ENCODE peak calls at places on chromosome 13, in ten cellular contexts. K, J, I, A, G, R, H, M, L and N are unnamed samples.
A peak's percentile ranks its signal among the peaks of the same experiment; 100 is the strongest.

GRCh38 chr13:41916173-41916954 is 44.5 kb downstream of the VWA8 start:
- DNase-seq in K (no peak), J (peak; percentile 93), I (peak; percentile 77), A (no peak), G (no peak), R (no peak), H (peak; percentile 15), M (no peak), L (peak; percentile 68), N (peak; percentile 16)

GRCh38 chr13:104204177-104204576 is 1138.0 kb upstream of the SLC10A2 start:
- DNase-seq in K (no peak), J (no peak), I (peak; percentile 8), A (no peak), G (no peak), R (no peak), H (no peak), M (no peak), L (no peak), N (no peak)

GRCh38 chr13:112978561-112979405 is 9.8 kb downstream of the MCF2L start:
- DNase-seq in K (no peak), J (no peak), I (no peak), A (no peak), G (no peak), R (no peak), H (no peak), M (no peak), L (no peak), N (no peak)

GRCh38 chr13:95643814-95644598 is 500 bp downstream of the DZIP1 start:
- DNase-seq in K (no peak), J (peak; percentile 48), I (no peak), A (peak; percentile 35), G (peak; percentile 64), R (peak; percentile 32), H (peak; percentile 45), M (no peak), L (no peak), N (no peak)

GRCh38 chr13:83286737-83287136 is 595.5 kb downstream of the SLITRK1 start:
- DNase-seq in K (no peak), J (peak; percentile 28), I (no peak), A (no peak), G (no peak), R (no peak), H (peak; percentile 52), M (no peak), L (no peak), N (no peak)

GRCh38 chr13:23579072-23579885 is 9.1 kb downstream of the TNFRSF19 start:
- DNase-seq in K (peak; percentile 73), J (peak; percentile 81), I (peak; percentile 87), A (peak; percentile 89), G (peak; percentile 97), R (peak; percentile 96), H (peak; percentile 91), M (peak; percentile 39), L (peak; percentile 69), N (peak; percentile 74)

GRCh38 chr13:99374994-99375805 is 68.0 kb upstream of the GPR183 start:
- DNase-seq in K (no peak), J (no peak), I (no peak), A (no peak), G (no peak), R (no peak), H (no peak), M (no peak), L (no peak), N (no peak)

GRCh38 chr13:50627111-50627510 is 216.4 kb downstream of the DLEU7 start:
- DNase-seq in K (no peak), J (peak; percentile 58), I (no peak), A (no peak), G (no peak), R (no peak), H (no peak), M (no peak), L (no peak), N (no peak)

GRCh38 chr13:79810671-79811070 is 329.7 kb downstream of the NDFIP2 start:
- DNase-seq in K (no peak), J (peak; percentile 67), I (no peak), A (no peak), G (no peak), R (no peak), H (peak; percentile 83), M (no peak), L (no peak), N (no peak)

GRCh38 chr13:45367995-45368394 is 27.0 kb upstream of the TPT1 start:
- DNase-seq in K (no peak), J (no peak), I (no peak), A (no peak), G (no peak), R (no peak), H (peak; percentile 94), M (no peak), L (no peak), N (no peak)

GRCh38 chr13:112079696-112080095 is 12.7 kb downstream of the SOX1 start:
- DNase-seq in K (no peak), J (no peak), I (no peak), A (no peak), G (no peak), R (no peak), H (no peak), M (no peak), L (no peak), N (no peak)

GRCh38 chr13:33323766-33324525 is 38.4 kb upstream of the STARD13 start:
- DNase-seq in K (no peak), J (peak; percentile 33), I (no peak), A (no peak), G (no peak), R (no peak), H (no peak), M (no peak), L (peak; percentile 21), N (peak; percentile 27)

GRCh38 chr13:31038834-31039552 is 106.5 kb downstream of the TEX26 start:
- DNase-seq in K (no peak), J (peak; percentile 64), I (peak; percentile 84), A (no peak), G (no peak), R (no peak), H (peak; percentile 77), M (no peak), L (peak; percentile 44), N (no peak)

GRCh38 chr13:29301027-29301426 is 294.5 kb downstream of the SLC7A1 start:
- DNase-seq in K (no peak), J (no peak), I (no peak), A (no peak), G (no peak), R (no peak), H (no peak), M (no peak), L (no peak), N (no peak)

GRCh38 chr13:67549331-67549730 is 319.2 kb upstream of the PCDH9 start:
- DNase-seq in K (no peak), J (peak; percentile 96), I (no peak), A (no peak), G (no peak), R (no peak), H (peak; percentile 42), M (no peak), L (peak; percentile 4), N (no peak)

GRCh38 chr13:98586400-98587144 is 9.7 kb upstream of the STK24 start:
- DNase-seq in K (no peak), J (no peak), I (peak; percentile 18), A (no peak), G (no peak), R (no peak), H (no peak), M (no peak), L (no peak), N (no peak)

GRCh38 chr13:66563076-66563475 is 667.1 kb downstream of the PCDH9 start:
- DNase-seq in K (no peak), J (peak; percentile 15), I (no peak), A (no peak), G (no peak), R (no peak), H (no peak), M (no peak), L (no peak), N (no peak)

GRCh38 chr13:21014139-21014665 is 47.2 kb downstream of the LATS2 start:
- DNase-seq in K (no peak), J (no peak), I (no peak), A (no peak), G (no peak), R (no peak), H (no peak), M (no peak), L (no peak), N (no peak)

GRCh38 chr13:109665211-109665610 is 121.2 kb downstream of the IRS2 start:
- DNase-seq in K (no peak), J (no peak), I (no peak), A (no peak), G (no peak), R (no peak), H (no peak), M (no peak), L (no peak), N (no peak)

GRCh38 chr13:46896346-46897138 is at the start of gene HTR2A:
- DNase-seq in K (no peak), J (peak; percentile 18), I (peak; percentile 4), A (no peak), G (peak; percentile 64), R (peak; percentile 28), H (peak; percentile 44), M (no peak), L (no peak), N (no peak)

GRCh38 chr13:34411881-34412280 is 530.2 kb upstream of the NBEA start:
- DNase-seq in K (no peak), J (no peak), I (no peak), A (no peak), G (no peak), R (no peak), H (no peak), M (no peak), L (no peak), N (no peak)

GRCh38 chr13:31399690-31400089 is 199.9 kb downstream of the B3GLCT start:
- DNase-seq in K (no peak), J (no peak), I (no peak), A (no peak), G (no peak), R (no peak), H (no peak), M (no peak), L (no peak), N (no peak)